ENCODE peak calls at places on chromosome 18, in nine cellular contexts. W, U, S, G, R, L, P, M and B are unnamed samples.

GRCh38 chr18:25279961-25280360 is 72.0 kb downstream of the ZNF521 start:
- DNase-seq in W (no peak), U (no peak), S (no peak), G (no peak), R (no peak), L (no peak), P (no peak), M (no peak), B (no peak)

GRCh38 chr18:70991577-70991976 is 702.7 kb downstream of the SOCS6 start:
- DNase-seq in W (no peak), U (no peak), S (no peak), G (no peak), R (no peak), L (no peak), P (no peak), M (no peak), B (no peak)

GRCh38 chr18:55419132-55419938 is 168.7 kb downstream of the TCF4 start:
- DNase-seq in W (no peak), U (no peak), S (no peak), G (no peak), R (no peak), L (no peak), P (no peak), M (no peak), B (no peak)

GRCh38 chr18:12886498-12887126 is 2.6 kb upstream of the PTPN2 start:
- DNase-seq in W (no peak), U (no peak), S (peak), G (no peak), R (no peak), L (no peak), P (peak), M (no peak), B (no peak)

GRCh38 chr18:34710430-34711386 is 610 bp downstream of the DTNA start:
- DNase-seq in W (no peak), U (no peak), S (peak), G (peak), R (peak), L (peak), P (no peak), M (no peak), B (no peak)

GRCh38 chr18:68937204-68937603 is 139.3 kb downstream of the CCDC102B start:
- DNase-seq in W (no peak), U (no peak), S (no peak), G (no peak), R (no peak), L (no peak), P (no peak), M (no peak), B (no peak)

GRCh38 chr18:48621240-48621639 is 82.4 kb downstream of the CTIF start:
- DNase-seq in W (no peak), U (no peak), S (peak), G (peak), R (no peak), L (no peak), P (no peak), M (no peak), B (no peak)

GRCh38 chr18:77069931-77070330 is 62.7 kb downstream of the MBP start:
- DNase-seq in W (peak), U (no peak), S (no peak), G (no peak), R (no peak), L (no peak), P (no peak), M (no peak), B (no peak)

GRCh38 chr18:62558015-62558663 is 35.3 kb downstream of the ZCCHC2 start:
- DNase-seq in W (no peak), U (no peak), S (no peak), G (no peak), R (no peak), L (no peak), P (no peak), M (no peak), B (no peak)

GRCh38 chr18:58338961-58339722 is 289.7 kb downstream of the ALPK2 start:
- DNase-seq in W (no peak), U (no peak), S (no peak), G (no peak), R (no peak), L (peak), P (peak), M (no peak), B (no peak)

GRCh38 chr18:57801379-57802165 is 1.5 kb downstream of the ATP8B1 start:
- DNase-seq in W (no peak), U (no peak), S (peak), G (no peak), R (no peak), L (no peak), P (peak), M (no peak), B (no peak)

GRCh38 chr18:79366177-79367094 is 29.3 kb upstream of the NFATC1 start:
- DNase-seq in W (no peak), U (no peak), S (no peak), G (no peak), R (no peak), L (no peak), P (no peak), M (no peak), B (no peak)

GRCh38 chr18:79526468-79527460 is 131.0 kb downstream of the NFATC1 start:
- DNase-seq in W (no peak), U (no peak), S (no peak), G (no peak), R (no peak), L (no peak), P (no peak), M (peak), B (no peak)

GRCh38 chr18:11995445-11996189 is 14.3 kb downstream of the IMPA2 start:
- DNase-seq in W (peak), U (peak), S (peak), G (peak), R (peak), L (peak), P (peak), M (peak), B (no peak)

GRCh38 chr18:10660485-10660884 is 134.7 kb downstream of the NAPG start:
- DNase-seq in W (no peak), U (no peak), S (peak), G (peak), R (no peak), L (no peak), P (no peak), M (no peak), B (no peak)

GRCh38 chr18:21444465-21445023 is 156.0 kb downstream of the ESCO1 start:
- DNase-seq in W (no peak), U (no peak), S (peak), G (peak), R (peak), L (peak), P (peak), M (peak), B (no peak)

GRCh38 chr18:70288171-70288850 is 534 bp upstream of the SOCS6 start:
- DNase-seq in W (no peak), U (no peak), S (peak), G (no peak), R (peak), L (peak), P (peak), M (peak), B (no peak)

GRCh38 chr18:22710628-22711380 is 222.3 kb upstream of the RBBP8 start:
- DNase-seq in W (no peak), U (no peak), S (no peak), G (peak), R (no peak), L (peak), P (peak), M (peak), B (no peak)

GRCh38 chr18:49476664-49477411 is 10.2 kb downstream of the C18orf32 start:
- DNase-seq in W (no peak), U (peak), S (peak), G (peak), R (no peak), L (no peak), P (no peak), M (no peak), B (peak)

GRCh38 chr18:57984490-57985109 is 59.4 kb upstream of the NEDD4L start:
- DNase-seq in W (no peak), U (no peak), S (no peak), G (no peak), R (peak), L (no peak), P (no peak), M (no peak), B (no peak)

GRCh38 chr18:49819768-49820662 is 6.7 kb upstream of the ACAA2 start:
- DNase-seq in W (peak), U (no peak), S (no peak), G (no peak), R (no peak), L (no peak), P (no peak), M (peak), B (no peak)